ENCODE peak calls at places on chromosomes 11 and 22, in seven cellular contexts. One of them, this sample, is unnamed.

GRCh38 chr11:66986178-66986545 is 11.1 kb downstream of the C11orf86 start:
- DNase-seq in activated T-helper 9 cell treated with anti-CD3 and anti-CD28 coated beads, Interleukin-2, amount 50 U/mL, for 16 hours: no peak
- DNase-seq in caudate nucleus: no peak
- DNase-seq in EH: no peak
- DNase-seq in omental fat pad: no peak
- DNase-seq in testis: no peak
- DNase-seq in pancreas: no peak
- DNase-seq in this sample: no peak

GRCh38 chr22:39732625-39733024 is 160.9 kb downstream of the ENTHD1 start:
- DNase-seq in activated T-helper 9 cell treated with anti-CD3 and anti-CD28 coated beads, Interleukin-2, amount 50 U/mL, for 16 hours: no peak
- DNase-seq in caudate nucleus: no peak
- DNase-seq in EH: no peak
- DNase-seq in omental fat pad: no peak
- DNase-seq in testis: no peak
- DNase-seq in pancreas: no peak
- DNase-seq in this sample: no peak

GRCh38 chr11:70331901-70332300 is 61.4 kb downstream of the PPFIA1 start:
- DNase-seq in activated T-helper 9 cell treated with anti-CD3 and anti-CD28 coated beads, Interleukin-2, amount 50 U/mL, for 16 hours: no peak
- DNase-seq in caudate nucleus: no peak
- DNase-seq in EH: no peak
- DNase-seq in omental fat pad: no peak
- DNase-seq in testis: no peak
- DNase-seq in pancreas: no peak
- DNase-seq in this sample: no peak

GRCh38 chr22:50312371-50312770 is 4.9 kb upstream of the PLXNB2 start:
- DNase-seq in activated T-helper 9 cell treated with anti-CD3 and anti-CD28 coated beads, Interleukin-2, amount 50 U/mL, for 16 hours: no peak
- DNase-seq in caudate nucleus: no peak
- DNase-seq in EH: no peak
- DNase-seq in omental fat pad: no peak
- DNase-seq in testis: no peak
- DNase-seq in pancreas: no peak
- DNase-seq in this sample: no peak

GRCh38 chr11:71446942-71447688 is 1.1 kb downstream of the DHCR7 start:
- DNase-seq in activated T-helper 9 cell treated with anti-CD3 and anti-CD28 coated beads, Interleukin-2, amount 50 U/mL, for 16 hours: no peak
- DNase-seq in caudate nucleus: no peak
- DNase-seq in EH: peak
- DNase-seq in omental fat pad: peak
- DNase-seq in testis: no peak
- DNase-seq in pancreas: peak
- DNase-seq in this sample: peak

GRCh38 chr22:23020659-23021293 is 49.5 kb upstream of the GNAZ start:
- DNase-seq in activated T-helper 9 cell treated with anti-CD3 and anti-CD28 coated beads, Interleukin-2, amount 50 U/mL, for 16 hours: no peak
- DNase-seq in caudate nucleus: no peak
- DNase-seq in EH: no peak
- DNase-seq in omental fat pad: no peak
- DNase-seq in testis: no peak
- DNase-seq in pancreas: no peak
- DNase-seq in this sample: no peak

GRCh38 chr11:62324738-62325556 is 12.3 kb upstream of the ASRGL1 start:
- DNase-seq in activated T-helper 9 cell treated with anti-CD3 and anti-CD28 coated beads, Interleukin-2, amount 50 U/mL, for 16 hours: no peak
- DNase-seq in caudate nucleus: no peak
- DNase-seq in EH: peak
- DNase-seq in omental fat pad: no peak
- DNase-seq in testis: peak
- DNase-seq in pancreas: peak
- DNase-seq in this sample: peak

GRCh38 chr11:119728226-119728626 is 774 bp downstream of the NECTIN1 start:
- DNase-seq in activated T-helper 9 cell treated with anti-CD3 and anti-CD28 coated beads, Interleukin-2, amount 50 U/mL, for 16 hours: no peak
- DNase-seq in caudate nucleus: no peak
- DNase-seq in EH: peak
- DNase-seq in omental fat pad: no peak
- DNase-seq in testis: no peak
- DNase-seq in pancreas: peak
- DNase-seq in this sample: peak

GRCh38 chr11:2930705-2931415 is 1.6 kb upstream of the PHLDA2 start:
- DNase-seq in activated T-helper 9 cell treated with anti-CD3 and anti-CD28 coated beads, Interleukin-2, amount 50 U/mL, for 16 hours: peak
- DNase-seq in caudate nucleus: no peak
- DNase-seq in EH: peak
- DNase-seq in omental fat pad: no peak
- DNase-seq in testis: peak
- DNase-seq in pancreas: peak
- DNase-seq in this sample: peak

GRCh38 chr11:69913591-69914285 is 94.5 kb upstream of the FGF3 start:
- DNase-seq in activated T-helper 9 cell treated with anti-CD3 and anti-CD28 coated beads, Interleukin-2, amount 50 U/mL, for 16 hours: no peak
- DNase-seq in caudate nucleus: no peak
- DNase-seq in EH: no peak
- DNase-seq in omental fat pad: no peak
- DNase-seq in testis: no peak
- DNase-seq in pancreas: peak
- DNase-seq in this sample: no peak

GRCh38 chr22:46845281-46846153 is 83.1 kb downstream of the TBC1D22A start:
- DNase-seq in activated T-helper 9 cell treated with anti-CD3 and anti-CD28 coated beads, Interleukin-2, amount 50 U/mL, for 16 hours: no peak
- DNase-seq in caudate nucleus: no peak
- DNase-seq in EH: peak
- DNase-seq in omental fat pad: no peak
- DNase-seq in testis: no peak
- DNase-seq in pancreas: no peak
- DNase-seq in this sample: peak

GRCh38 chr11:90851196-90851595 is 628.3 kb upstream of the CHORDC1 start:
- DNase-seq in activated T-helper 9 cell treated with anti-CD3 and anti-CD28 coated beads, Interleukin-2, amount 50 U/mL, for 16 hours: no peak
- DNase-seq in caudate nucleus: no peak
- DNase-seq in EH: no peak
- DNase-seq in omental fat pad: no peak
- DNase-seq in testis: no peak
- DNase-seq in pancreas: no peak
- DNase-seq in this sample: no peak

GRCh38 chr22:45237065-45237990 is 3.4 kb downstream of the KIAA0930 start:
- DNase-seq in activated T-helper 9 cell treated with anti-CD3 and anti-CD28 coated beads, Interleukin-2, amount 50 U/mL, for 16 hours: no peak
- DNase-seq in caudate nucleus: no peak
- DNase-seq in EH: no peak
- DNase-seq in omental fat pad: no peak
- DNase-seq in testis: no peak
- DNase-seq in pancreas: no peak
- DNase-seq in this sample: no peak

GRCh38 chr11:10692716-10693115 is 839 bp downstream of the IRAG1 start:
- DNase-seq in activated T-helper 9 cell treated with anti-CD3 and anti-CD28 coated beads, Interleukin-2, amount 50 U/mL, for 16 hours: no peak
- DNase-seq in caudate nucleus: no peak
- DNase-seq in EH: peak
- DNase-seq in omental fat pad: no peak
- DNase-seq in testis: no peak
- DNase-seq in pancreas: no peak
- DNase-seq in this sample: no peak

GRCh38 chr11:85154294-85154693 is 472.9 kb downstream of the DLG2 start:
- DNase-seq in activated T-helper 9 cell treated with anti-CD3 and anti-CD28 coated beads, Interleukin-2, amount 50 U/mL, for 16 hours: no peak
- DNase-seq in caudate nucleus: no peak
- DNase-seq in EH: no peak
- DNase-seq in omental fat pad: no peak
- DNase-seq in testis: no peak
- DNase-seq in pancreas: no peak
- DNase-seq in this sample: no peak

GRCh38 chr22:18023509-18024275 is 669 bp downstream of the MICAL3 start:
- DNase-seq in activated T-helper 9 cell treated with anti-CD3 and anti-CD28 coated beads, Interleukin-2, amount 50 U/mL, for 16 hours: no peak
- DNase-seq in caudate nucleus: no peak
- DNase-seq in EH: peak
- DNase-seq in omental fat pad: peak
- DNase-seq in testis: peak
- DNase-seq in pancreas: peak
- DNase-seq in this sample: peak

GRCh38 chr11:23021287-23021863 is 161.1 kb upstream of the CCDC179 start:
- DNase-seq in activated T-helper 9 cell treated with anti-CD3 and anti-CD28 coated beads, Interleukin-2, amount 50 U/mL, for 16 hours: no peak
- DNase-seq in caudate nucleus: no peak
- DNase-seq in EH: peak
- DNase-seq in omental fat pad: no peak
- DNase-seq in testis: peak
- DNase-seq in pancreas: no peak
- DNase-seq in this sample: peak

GRCh38 chr22:44557064-44557748 is 59.2 kb upstream of the RTL6 start:
- DNase-seq in activated T-helper 9 cell treated with anti-CD3 and anti-CD28 coated beads, Interleukin-2, amount 50 U/mL, for 16 hours: no peak
- DNase-seq in caudate nucleus: no peak
- DNase-seq in EH: no peak
- DNase-seq in omental fat pad: no peak
- DNase-seq in testis: no peak
- DNase-seq in pancreas: no peak
- DNase-seq in this sample: no peak

GRCh38 chr11:119889728-119890280 is 160.8 kb upstream of the NECTIN1 start:
- DNase-seq in activated T-helper 9 cell treated with anti-CD3 and anti-CD28 coated beads, Interleukin-2, amount 50 U/mL, for 16 hours: no peak
- DNase-seq in caudate nucleus: no peak
- DNase-seq in EH: no peak
- DNase-seq in omental fat pad: no peak
- DNase-seq in testis: no peak
- DNase-seq in pancreas: peak
- DNase-seq in this sample: no peak

GRCh38 chr11:67054851-67055523 is 1.7 kb upstream of the RHOD start:
- DNase-seq in activated T-helper 9 cell treated with anti-CD3 and anti-CD28 coated beads, Interleukin-2, amount 50 U/mL, for 16 hours: no peak
- DNase-seq in caudate nucleus: no peak
- DNase-seq in EH: peak
- DNase-seq in omental fat pad: no peak
- DNase-seq in testis: peak
- DNase-seq in pancreas: peak
- DNase-seq in this sample: peak

GRCh38 chr11:93903989-93904388 is 53.6 kb upstream of the VSTM5 start:
- DNase-seq in activated T-helper 9 cell treated with anti-CD3 and anti-CD28 coated beads, Interleukin-2, amount 50 U/mL, for 16 hours: no peak
- DNase-seq in caudate nucleus: no peak
- DNase-seq in EH: no peak
- DNase-seq in omental fat pad: no peak
- DNase-seq in testis: no peak
- DNase-seq in pancreas: no peak
- DNase-seq in this sample: no peak

GRCh38 chr11:74676596-74676995 is 54.6 kb downstream of the CHRDL2 start:
- DNase-seq in activated T-helper 9 cell treated with anti-CD3 and anti-CD28 coated beads, Interleukin-2, amount 50 U/mL, for 16 hours: no peak
- DNase-seq in caudate nucleus: no peak
- DNase-seq in EH: no peak
- DNase-seq in omental fat pad: no peak
- DNase-seq in testis: no peak
- DNase-seq in pancreas: no peak
- DNase-seq in this sample: no peak

GRCh38 chr11:67030976-67031375 is 8.0 kb downstream of the SYT12 start:
- DNase-seq in activated T-helper 9 cell treated with anti-CD3 and anti-CD28 coated beads, Interleukin-2, amount 50 U/mL, for 16 hours: no peak
- DNase-seq in caudate nucleus: no peak
- DNase-seq in EH: no peak
- DNase-seq in omental fat pad: no peak
- DNase-seq in testis: no peak
- DNase-seq in pancreas: no peak
- DNase-seq in this sample: no peak

This sample was measured in GM23248.